ENCODE peak calls at places on chromosome 9, in four cellular contexts. One of them, this sample, is unnamed.

GRCh38 chr9:74951725-74952151 is 974 bp downstream of the C9orf40 start:
- DNase-seq in stimulated activated CD8-positive, alpha-beta memory T cell treated with anti-CD3 and anti-CD28 coated beads, Interleukin-15, amount 100 ng/mL, for 4 hours: no peak
- DNase-seq in lower leg skin: no peak
- DNase-seq in sciatic nerve: peak; percentile 74
- DNase-seq in this sample: peak; percentile 62

GRCh38 chr9:82333671-82334070 is 345.1 kb downstream of the SPATA31D1 start:
- DNase-seq in stimulated activated CD8-positive, alpha-beta memory T cell treated with anti-CD3 and anti-CD28 coated beads, Interleukin-15, amount 100 ng/mL, for 4 hours: no peak
- DNase-seq in lower leg skin: no peak
- DNase-seq in sciatic nerve: no peak
- DNase-seq in this sample: no peak

GRCh38 chr9:100937377-100937776 is 91.2 kb upstream of the PLPPR1 start:
- DNase-seq in stimulated activated CD8-positive, alpha-beta memory T cell treated with anti-CD3 and anti-CD28 coated beads, Interleukin-15, amount 100 ng/mL, for 4 hours: no peak
- DNase-seq in lower leg skin: no peak
- DNase-seq in sciatic nerve: no peak
- DNase-seq in this sample: no peak

GRCh38 chr9:17635115-17635890 is 56.4 kb downstream of the SH3GL2 start:
- DNase-seq in stimulated activated CD8-positive, alpha-beta memory T cell treated with anti-CD3 and anti-CD28 coated beads, Interleukin-15, amount 100 ng/mL, for 4 hours: no peak
- DNase-seq in lower leg skin: no peak
- DNase-seq in sciatic nerve: no peak
- DNase-seq in this sample: no peak

GRCh38 chr9:124812401-124813016 is 35.6 kb downstream of the OLFML2A start:
- DNase-seq in stimulated activated CD8-positive, alpha-beta memory T cell treated with anti-CD3 and anti-CD28 coated beads, Interleukin-15, amount 100 ng/mL, for 4 hours: no peak
- DNase-seq in lower leg skin: no peak
- DNase-seq in sciatic nerve: no peak
- DNase-seq in this sample: no peak

GRCh38 chr9:114946013-114946412 is 15.6 kb upstream of the TNFSF8 start:
- DNase-seq in stimulated activated CD8-positive, alpha-beta memory T cell treated with anti-CD3 and anti-CD28 coated beads, Interleukin-15, amount 100 ng/mL, for 4 hours: no peak
- DNase-seq in lower leg skin: no peak
- DNase-seq in sciatic nerve: no peak
- DNase-seq in this sample: no peak

GRCh38 chr9:89482056-89482784 is 15.7 kb downstream of the SEMA4D start:
- DNase-seq in stimulated activated CD8-positive, alpha-beta memory T cell treated with anti-CD3 and anti-CD28 coated beads, Interleukin-15, amount 100 ng/mL, for 4 hours: no peak
- DNase-seq in lower leg skin: no peak
- DNase-seq in sciatic nerve: peak; percentile 42
- DNase-seq in this sample: no peak

GRCh38 chr9:105608685-105609598 is 51.0 kb downstream of the FKTN start:
- DNase-seq in stimulated activated CD8-positive, alpha-beta memory T cell treated with anti-CD3 and anti-CD28 coated beads, Interleukin-15, amount 100 ng/mL, for 4 hours: no peak
- DNase-seq in lower leg skin: no peak
- DNase-seq in sciatic nerve: no peak
- DNase-seq in this sample: peak; percentile 57

GRCh38 chr9:114203410-114204140 is 48.2 kb downstream of the COL27A1 start:
- DNase-seq in stimulated activated CD8-positive, alpha-beta memory T cell treated with anti-CD3 and anti-CD28 coated beads, Interleukin-15, amount 100 ng/mL, for 4 hours: no peak
- DNase-seq in lower leg skin: no peak
- DNase-seq in sciatic nerve: no peak
- DNase-seq in this sample: no peak

GRCh38 chr9:86749530-86750275 is 197.6 kb downstream of the GAS1 start:
- DNase-seq in stimulated activated CD8-positive, alpha-beta memory T cell treated with anti-CD3 and anti-CD28 coated beads, Interleukin-15, amount 100 ng/mL, for 4 hours: no peak
- DNase-seq in lower leg skin: no peak
- DNase-seq in sciatic nerve: no peak
- DNase-seq in this sample: no peak

GRCh38 chr9:131347376-131348020 is 46.4 kb upstream of the PRRC2B start:
- DNase-seq in stimulated activated CD8-positive, alpha-beta memory T cell treated with anti-CD3 and anti-CD28 coated beads, Interleukin-15, amount 100 ng/mL, for 4 hours: no peak
- DNase-seq in lower leg skin: no peak
- DNase-seq in sciatic nerve: no peak
- DNase-seq in this sample: no peak

GRCh38 chr9:105194234-105194633 is 50.2 kb upstream of the SLC44A1 start:
- DNase-seq in stimulated activated CD8-positive, alpha-beta memory T cell treated with anti-CD3 and anti-CD28 coated beads, Interleukin-15, amount 100 ng/mL, for 4 hours: no peak
- DNase-seq in lower leg skin: no peak
- DNase-seq in sciatic nerve: no peak
- DNase-seq in this sample: no peak

GRCh38 chr9:83537331-83538171 is 650 bp downstream of the FRMD3 start:
- DNase-seq in stimulated activated CD8-positive, alpha-beta memory T cell treated with anti-CD3 and anti-CD28 coated beads, Interleukin-15, amount 100 ng/mL, for 4 hours: no peak
- DNase-seq in lower leg skin: no peak
- DNase-seq in sciatic nerve: peak; percentile 59
- DNase-seq in this sample: no peak

GRCh38 chr9:86368871-86369521 is 14.8 kb upstream of the TUT7 start:
- DNase-seq in stimulated activated CD8-positive, alpha-beta memory T cell treated with anti-CD3 and anti-CD28 coated beads, Interleukin-15, amount 100 ng/mL, for 4 hours: no peak
- DNase-seq in lower leg skin: no peak
- DNase-seq in sciatic nerve: no peak
- DNase-seq in this sample: no peak

GRCh38 chr9:20382460-20383071 is 239.7 kb downstream of the MLLT3 start:
- DNase-seq in stimulated activated CD8-positive, alpha-beta memory T cell treated with anti-CD3 and anti-CD28 coated beads, Interleukin-15, amount 100 ng/mL, for 4 hours: no peak
- DNase-seq in lower leg skin: no peak
- DNase-seq in sciatic nerve: no peak
- DNase-seq in this sample: peak; percentile 24

GRCh38 chr9:127280880-127281660 is 16.5 kb downstream of the GARNL3 start:
- DNase-seq in stimulated activated CD8-positive, alpha-beta memory T cell treated with anti-CD3 and anti-CD28 coated beads, Interleukin-15, amount 100 ng/mL, for 4 hours: no peak
- DNase-seq in lower leg skin: no peak
- DNase-seq in sciatic nerve: no peak
- DNase-seq in this sample: no peak

GRCh38 chr9:91546574-91546973 is 122.9 kb upstream of the NFIL3 start:
- DNase-seq in stimulated activated CD8-positive, alpha-beta memory T cell treated with anti-CD3 and anti-CD28 coated beads, Interleukin-15, amount 100 ng/mL, for 4 hours: no peak
- DNase-seq in lower leg skin: no peak
- DNase-seq in sciatic nerve: no peak
- DNase-seq in this sample: no peak

This sample was measured in GM12865.